ENCODE peak calls at places on chromosomes 12 and 14, in four cellular contexts. K is Karpas-422, G is uterus, U is HCT116. L is an unnamed sample.

GRCh38 chr12:29176951-29177350 is 27.9 kb downstream of the FAR2 start:
- DNase-seq in K (no peak), G (no peak), U (no peak), L (no peak)

GRCh38 chr12:64680235-64680634 is 69.9 kb downstream of the RASSF3 start:
- DNase-seq in K (peak), G (no peak), U (no peak), L (peak)

GRCh38 chr12:90024261-90024660 is 315.6 kb upstream of the ATP2B1 start:
- DNase-seq in K (no peak), G (no peak), U (no peak), L (no peak)

GRCh38 chr12:8887285-8887715 is 27.0 kb upstream of the PHC1 start:
- DNase-seq in K (no peak), G (no peak), U (no peak), L (no peak)

GRCh38 chr14:52266782-52267181 is 716 bp upstream of the PTGDR start:
- DNase-seq in K (no peak), G (no peak), U (no peak), L (no peak)

GRCh38 chr14:68279777-68280233 is 460.2 kb downstream of the RAD51B start:
- DNase-seq in K (peak), G (no peak), U (no peak), L (no peak)

GRCh38 chr14:70809238-70810214 is at the start of gene MAP3K9:
- DNase-seq in K (peak), G (peak), U (peak), L (peak)

GRCh38 chr12:123388948-123389559 is 5.1 kb downstream of the KMT5A start:
- DNase-seq in K (no peak), G (no peak), U (no peak), L (no peak)

GRCh38 chr14:39140170-39140569 is 26.0 kb downstream of the GEMIN2 start:
- DNase-seq in K (no peak), G (no peak), U (no peak), L (no peak)

GRCh38 chr14:104595911-104596450 is 8.6 kb downstream of the TMEM179 start:
- DNase-seq in K (peak), G (no peak), U (no peak), L (no peak)

GRCh38 chr12:89661706-89662330 is 46.8 kb downstream of the ATP2B1 start:
- DNase-seq in K (no peak), G (no peak), U (no peak), L (no peak)

GRCh38 chr14:100082723-100083122 is 17.5 kb downstream of the EVL start:
- DNase-seq in K (no peak), G (no peak), U (no peak), L (no peak)

GRCh38 chr14:52325126-52325525 is 11.0 kb downstream of the PTGER2 start:
- DNase-seq in K (peak), G (no peak), U (no peak), L (peak)

GRCh38 chr14:29789475-29789874 is 138.2 kb downstream of the PRKD1 start:
- DNase-seq in K (peak), G (no peak), U (no peak), L (no peak)

GRCh38 chr12:19529933-19530630 is 90.8 kb downstream of the AEBP2 start:
- DNase-seq in K (no peak), G (no peak), U (no peak), L (no peak)

GRCh38 chr14:99194736-99195135 is 77.3 kb downstream of the BCL11B start:
- DNase-seq in K (no peak), G (no peak), U (no peak), L (no peak)

GRCh38 chr12:39830862-39831520 is 211.4 kb upstream of the ABCD2 start:
- DNase-seq in K (no peak), G (no peak), U (no peak), L (no peak)

GRCh38 chr12:30484658-30485057 is 211.0 kb downstream of the IPO8 start:
- DNase-seq in K (no peak), G (no peak), U (no peak), L (no peak)

GRCh38 chr12:124392991-124393790 is 98.3 kb downstream of the RFLNA start:
- DNase-seq in K (peak), G (peak), U (no peak), L (no peak)

DNA sequence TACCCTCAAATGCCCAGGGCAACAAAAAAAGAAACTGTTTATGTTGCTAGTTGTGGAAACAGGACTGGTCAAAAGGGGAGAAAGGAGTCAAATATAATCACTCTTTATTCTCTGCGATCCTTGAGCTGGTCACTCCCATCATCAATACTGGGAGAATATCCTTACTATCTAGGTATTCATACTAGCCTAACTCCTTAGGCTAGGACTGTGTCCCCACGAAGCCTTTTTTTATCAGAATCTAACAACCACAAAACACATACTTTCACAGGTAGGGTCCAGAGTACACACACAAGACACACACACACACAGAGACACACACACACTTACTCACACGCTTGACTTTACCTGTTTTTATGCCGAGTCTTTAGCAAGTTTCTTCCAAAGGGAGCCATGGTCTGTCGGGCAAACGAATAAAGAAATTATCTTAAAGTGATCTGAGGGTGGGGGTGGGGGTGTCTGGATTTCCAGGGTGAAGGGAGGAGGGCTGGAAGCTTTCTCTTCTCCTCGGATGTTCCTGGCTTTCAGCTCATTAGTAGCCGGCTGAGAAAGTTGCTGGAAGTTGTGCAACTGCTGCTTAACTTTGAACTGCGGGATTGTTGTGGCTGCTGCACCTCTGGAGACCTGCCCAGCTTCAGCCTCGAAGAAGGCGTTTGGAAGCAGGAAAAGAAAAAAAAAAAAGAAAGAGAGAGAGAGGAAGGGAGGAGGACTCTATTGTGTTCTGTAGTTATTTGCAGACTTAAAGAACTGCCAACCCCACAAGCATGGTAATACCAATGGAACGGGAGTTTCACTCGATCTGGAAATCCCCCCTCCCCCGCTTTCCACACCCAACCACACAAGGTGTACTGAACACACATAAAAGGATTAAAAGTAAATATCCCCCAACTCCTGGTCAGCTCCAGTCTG is at the start of gene RASSF9:
- DNase-seq in K (no peak), G (peak), U (no peak), L (peak)
- H3K27ac ChIP-seq in K (no peak), G (peak), U (no peak), L (peak)

GRCh38 chr12:49897276-49897675 is 6.4 kb downstream of the FAIM2 start:
- DNase-seq in K (no peak), G (no peak), U (no peak), L (no peak)

GRCh38 chr12:49895773-49896172 is 7.9 kb downstream of the FAIM2 start:
- DNase-seq in K (no peak), G (no peak), U (no peak), L (no peak)

GRCh38 chr12:49892732-49893317 is 10.9 kb downstream of the FAIM2 start:
- DNase-seq in K (no peak), G (no peak), U (no peak), L (no peak)

GRCh38 chr12:49893753-49894752 is 9.6 kb downstream of the FAIM2 start:
- DNase-seq in K (no peak), G (no peak), U (peak), L (peak)

DNA sequence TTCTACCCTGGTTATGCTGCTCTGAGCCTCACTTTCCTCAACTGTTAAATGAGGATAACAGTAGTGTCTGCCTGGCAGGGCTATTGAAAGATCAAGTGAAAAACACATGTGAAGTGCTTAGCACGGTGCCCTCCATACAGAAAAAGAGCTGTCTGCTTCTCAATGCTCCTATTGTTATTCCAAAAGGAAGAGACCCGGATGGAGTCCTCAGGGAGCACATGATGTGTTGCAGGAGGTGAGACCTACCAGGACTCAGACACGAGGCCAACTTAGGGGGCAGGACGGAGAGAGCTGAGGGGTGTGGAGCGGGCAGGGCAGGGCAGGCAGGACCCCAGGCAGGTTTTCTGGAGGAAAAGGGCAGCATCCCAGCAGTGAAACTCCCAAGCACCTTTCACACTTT is 8.9 kb downstream of the FAIM2 start:
- DNase-seq in K (no peak), G (no peak), U (no peak), L (no peak)
- H3K27ac ChIP-seq in K (no peak), G (no peak), U (no peak), L (peak)

DNA sequence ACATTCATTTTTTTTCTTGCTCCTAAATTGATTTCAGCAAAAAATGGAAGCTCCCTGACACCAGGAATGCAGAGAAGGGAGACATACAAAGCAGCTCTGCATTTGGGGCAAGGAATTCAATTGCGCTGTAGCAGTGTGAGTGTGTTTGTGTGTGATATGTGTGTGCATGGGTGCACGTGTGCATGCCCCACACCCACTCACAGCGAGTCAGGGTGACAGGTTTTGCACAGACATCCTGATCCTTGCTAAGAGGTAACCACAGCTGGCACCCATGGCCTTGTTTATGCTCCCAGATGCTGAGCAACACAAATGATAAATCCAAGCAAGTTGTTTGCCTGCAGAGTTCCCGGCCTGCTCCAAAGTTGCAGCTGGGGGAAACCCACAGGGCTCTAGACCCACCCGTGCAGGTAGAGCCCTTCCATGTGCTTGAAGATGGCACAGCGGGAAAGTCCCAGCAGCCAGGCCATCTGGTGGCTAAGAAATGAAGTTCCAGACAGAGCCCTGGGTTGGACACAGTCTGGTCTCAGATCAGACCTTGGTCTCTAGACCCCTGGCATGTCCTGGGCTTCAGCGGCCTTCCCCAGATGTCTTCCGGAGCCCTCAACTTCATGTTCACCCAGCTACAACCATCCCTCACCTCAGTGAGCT is 25.8 kb upstream of the BDKRB2 start:
- DNase-seq in K (no peak), G (no peak), U (no peak), L (no peak)
- H3K27ac ChIP-seq in K (no peak), G (no peak), U (no peak), L (no peak)

DNA sequence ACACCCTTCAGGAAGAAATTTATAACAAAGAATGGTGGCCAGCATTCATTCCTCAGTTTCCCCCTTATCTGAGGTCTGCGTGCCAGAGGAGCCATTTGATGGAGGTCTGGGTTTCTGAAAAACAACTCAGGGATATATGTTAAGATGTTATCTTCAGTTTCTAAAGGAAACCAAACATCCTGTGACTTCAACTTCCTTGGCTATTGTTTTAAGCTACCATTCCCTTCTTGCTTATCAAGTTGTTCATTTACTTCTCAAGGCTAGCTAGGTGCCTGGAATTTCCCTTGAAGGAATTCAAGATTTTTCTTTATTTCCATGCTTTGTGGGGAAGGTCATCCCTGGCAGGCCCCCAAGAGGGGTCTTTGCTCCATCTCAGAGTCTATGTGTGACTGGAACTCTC is 27.1 kb upstream of the OXA1L start:
- DNase-seq in K (no peak), G (no peak), U (no peak), L (no peak)
- H3K27ac ChIP-seq in K (no peak), G (no peak), U (no peak), L (no peak)

GRCh38 chr14:75995372-75996041 is 9.9 kb downstream of the IFT43 start:
- DNase-seq in K (no peak), G (peak), U (no peak), L (no peak)

GRCh38 chr14:75999511-76000190 is 14.1 kb downstream of the IFT43 start:
- DNase-seq in K (no peak), G (no peak), U (no peak), L (no peak)

GRCh38 chr14:75991753-75992152 is 6.2 kb downstream of the IFT43 start:
- DNase-seq in K (no peak), G (no peak), U (no peak), L (no peak)

GRCh38 chr14:75993567-75994041 is 8.0 kb downstream of the IFT43 start:
- DNase-seq in K (peak), G (no peak), U (no peak), L (no peak)

GRCh38 chr14:75996488-75996887 is 10.9 kb downstream of the IFT43 start:
- DNase-seq in K (no peak), G (no peak), U (no peak), L (no peak)
- H3K27ac ChIP-seq in K (no peak), G (peak), U (no peak), L (no peak)

GRCh38 chr12:27334721-27335082 is 2.1 kb downstream of the BMAL2 start:
- DNase-seq in K (no peak), G (no peak), U (no peak), L (no peak)

GRCh38 chr12:27332407-27333310 is at the start of gene BMAL2:
- DNase-seq in K (no peak), G (peak), U (no peak), L (no peak)

GRCh38 chr12:27331927-27332324 is 710 bp upstream of the BMAL2 start:
- DNase-seq in K (no peak), G (no peak), U (no peak), L (no peak)

GRCh38 chr12:27334052-27334720 is 1.6 kb downstream of the BMAL2 start:
- DNase-seq in K (no peak), G (no peak), U (no peak), L (no peak)

GRCh38 chr12:27333311-27334009 is 824 bp downstream of the BMAL2 start:
- DNase-seq in K (no peak), G (no peak), U (no peak), L (no peak)
- H3K27ac ChIP-seq in K (no peak), G (peak), U (peak), L (peak)

GRCh38 chr14:97841762-97842161 is 1044.6 kb downstream of the VRK1 start:
- DNase-seq in K (no peak), G (no peak), U (no peak), L (no peak)
- H3K27ac ChIP-seq in K (no peak), G (no peak), U (no peak), L (no peak)

DNA sequence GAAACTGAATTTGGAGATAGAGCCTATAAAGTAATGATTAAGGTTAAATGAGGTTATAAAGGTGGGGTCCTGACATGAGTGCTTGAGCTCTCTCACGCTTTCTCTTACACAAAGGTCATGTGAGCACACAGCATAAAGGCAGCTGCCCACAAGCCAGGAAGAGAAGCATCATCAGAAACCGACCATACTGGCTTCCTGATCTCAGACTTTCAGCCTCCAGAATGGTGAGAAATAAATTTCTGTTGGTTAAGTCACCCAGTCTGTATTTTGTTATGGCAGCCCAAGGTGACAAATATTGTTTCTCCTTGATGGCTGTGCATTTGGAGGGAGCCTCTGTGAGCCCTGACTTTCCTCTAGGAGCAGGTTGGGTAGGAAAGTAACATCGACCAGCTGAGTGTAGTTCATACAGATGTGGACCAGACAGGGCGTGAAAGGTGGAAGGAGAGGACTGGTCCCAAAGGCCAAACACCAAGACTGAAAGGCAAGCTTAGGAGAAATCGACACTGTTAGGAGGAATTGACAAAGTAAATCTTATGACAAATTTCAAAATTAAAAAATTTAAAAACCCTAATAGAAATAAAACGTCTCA is 97.6 kb upstream of the SLC38A2 start:
- DNase-seq in K (no peak), G (no peak), U (no peak), L (no peak)
- H3K27ac ChIP-seq in K (no peak), G (no peak), U (peak), L (no peak)

L was measured in epithelial cell of prostate.